ENCODE peak calls at places on chromosomes 3 and 15, in four cellular contexts. T is tibial nerve, X is IMR-90, U is cardiac muscle cell. C is an unnamed sample.

GRCh38 chr15:39397883-39398282 is 183.0 kb upstream of the THBS1 start:
- DNase-seq in T (no peak), X (no peak), U (no peak), C (no peak)

GRCh38 chr3:4681301-4681700 is 188.2 kb downstream of the ITPR1 start:
- DNase-seq in T (no peak), X (no peak), U (no peak), C (no peak)

GRCh38 chr15:77659350-77660321 is 26.9 kb upstream of the LINGO1 start:
- DNase-seq in T (no peak), X (peak; percentile 25), U (peak; percentile 81), C (no peak)

GRCh38 chr15:32844118-32844711 is 126.4 kb downstream of the GREM1 start:
- DNase-seq in T (no peak), X (peak; percentile 70), U (peak; percentile 28), C (no peak)

GRCh38 chr15:29736012-29736744 is 86.1 kb downstream of the TJP1 start:
- DNase-seq in T (no peak), X (no peak), U (no peak), C (no peak)

GRCh38 chr15:73633991-73634495 is 854 bp upstream of the NPTN start:
- DNase-seq in T (no peak), X (peak; percentile 96), U (no peak), C (no peak)

GRCh38 chr3:146818866-146819265 is 213.7 kb upstream of the PLSCR5 start:
- DNase-seq in T (no peak), X (no peak), U (no peak), C (no peak)

GRCh38 chr15:66066439-66066838 is 187.1 kb downstream of the MEGF11 start:
- DNase-seq in T (no peak), X (no peak), U (no peak), C (no peak)

GRCh38 chr15:49814709-49815108 is 193.9 kb downstream of the DTWD1 start:
- DNase-seq in T (no peak), X (no peak), U (no peak), C (no peak)

GRCh38 chr3:132535575-132536441 is 61.3 kb upstream of the ACKR4 start:
- DNase-seq in T (peak; percentile 82), X (peak; percentile 90), U (peak; percentile 73), C (peak; percentile 1)

GRCh38 chr3:4834403-4834866 is 144.8 kb upstream of the BHLHE40 start:
- DNase-seq in T (no peak), X (peak; percentile 17), U (no peak), C (peak; percentile 61)

GRCh38 chr15:25052191-25052999 is 97.6 kb downstream of the SNRPN start:
- DNase-seq in T (no peak), X (no peak), U (no peak), C (no peak)
- H3K9me3 ChIP-seq in T (peaks cover 95% of the 10 kb centered on the region), X (peaks cover 91% of the 10 kb centered on the region), U (peaks cover 10% of the 10 kb centered on the region), C (peaks cover 86% of the 10 kb centered on the region)

DNA sequence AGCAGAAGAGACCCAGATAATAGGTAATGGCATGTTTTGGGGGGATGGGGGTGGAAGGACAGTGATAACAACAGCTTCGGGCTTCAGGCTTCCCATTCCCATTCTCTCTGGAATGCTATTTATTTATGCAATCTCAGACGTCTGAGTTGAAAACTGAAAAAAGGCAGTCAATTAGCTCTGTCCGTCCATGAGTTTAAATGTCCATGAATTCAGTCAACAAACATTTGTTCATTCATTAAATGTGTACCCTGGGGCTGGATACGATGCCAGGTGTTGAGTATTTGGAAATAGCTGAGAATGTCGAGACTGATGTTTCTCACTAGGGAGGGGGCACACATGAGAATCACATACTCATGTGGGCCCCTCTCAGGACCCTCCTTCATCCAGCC is 42.4 kb downstream of the AMOTL2 start:
- DNase-seq in T (no peak), X (no peak), U (no peak), C (no peak)
- H3K4me1 ChIP-seq in T (no peaks in the 10 kb centered on the region), X (peaks cover 59% of the 10 kb centered on the region), U (peaks cover 15% of the 10 kb centered on the region), C (no peaks in the 10 kb centered on the region)

GRCh38 chr15:72174551-72175165 is 22.9 kb downstream of the GRAMD2A start:
- DNase-seq in T (no peak), X (no peak), U (no peak), C (no peak)

GRCh38 chr15:72173864-72174550 is 23.6 kb downstream of the GRAMD2A start:
- DNase-seq in T (no peak), X (no peak), U (no peak), C (no peak)

GRCh38 chr15:72176743-72177142 is 20.8 kb downstream of the GRAMD2A start:
- DNase-seq in T (no peak), X (no peak), U (no peak), C (no peak)

GRCh38 chr15:72176155-72176554 is 21.4 kb downstream of the GRAMD2A start:
- DNase-seq in T (no peak), X (no peak), U (no peak), C (no peak)

GRCh38 chr15:72175186-72176044 is 22.2 kb downstream of the GRAMD2A start:
- DNase-seq in T (no peak), X (no peak), U (no peak), C (no peak)
- H3K27me3 ChIP-seq in T (no peaks in the 10 kb centered on the region), X (peaks cover 47% of the 10 kb centered on the region), U (no peaks in the 10 kb centered on the region), C (no peaks in the 10 kb centered on the region)

GRCh38 chr3:159721324-159721723 is 267.3 kb upstream of the IL12A start:
- DNase-seq in T (no peak), X (peak; percentile 50), U (no peak), C (no peak)
- H3K9me3 ChIP-seq in T (no peaks in the 10 kb centered on the region), X (no peaks in the 10 kb centered on the region), U (no peaks in the 10 kb centered on the region), C (no peaks in the 10 kb centered on the region)

DNA sequence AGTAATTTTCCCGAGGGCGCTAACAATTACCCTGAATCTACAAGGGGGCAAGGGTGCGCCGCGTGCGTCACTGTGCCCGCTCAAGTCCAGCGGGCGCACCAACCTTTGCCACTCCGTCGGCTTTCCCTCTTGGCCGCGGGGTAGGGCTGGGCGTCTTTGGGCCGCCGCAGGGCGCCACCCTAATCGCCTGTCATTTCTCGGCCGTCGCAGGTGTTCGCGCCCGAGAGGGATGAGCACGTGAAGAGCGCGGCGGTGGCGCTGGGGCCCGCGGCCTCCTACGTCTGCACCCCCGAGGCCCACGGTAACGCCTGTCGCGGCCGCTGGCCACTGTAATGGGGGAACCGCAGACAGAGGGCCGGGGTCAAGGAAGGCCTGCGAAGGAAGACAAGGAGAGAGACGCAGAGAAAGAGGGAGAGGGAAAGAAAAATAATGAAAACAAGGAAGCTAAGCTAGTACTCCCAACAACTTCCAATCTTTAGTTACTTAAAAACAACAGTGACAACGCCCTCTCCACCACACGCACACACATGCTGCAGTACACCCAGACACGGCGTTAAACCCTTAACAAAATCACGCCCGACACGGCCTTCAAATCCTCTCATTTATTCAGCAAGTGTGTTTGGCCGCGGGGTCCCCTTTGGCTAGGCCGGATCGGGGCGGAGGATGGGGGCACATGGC is 3.8 kb downstream of the SKOR1 start:
- DNase-seq in T (no peak), X (no peak), U (no peak), C (no peak)
- H3K4me1 ChIP-seq in T (no peaks in the 10 kb centered on the region), X (peaks cover 3% of the 10 kb centered on the region), U (peaks cover 16% of the 10 kb centered on the region), C (peaks cover 67% of the 10 kb centered on the region)

DNA sequence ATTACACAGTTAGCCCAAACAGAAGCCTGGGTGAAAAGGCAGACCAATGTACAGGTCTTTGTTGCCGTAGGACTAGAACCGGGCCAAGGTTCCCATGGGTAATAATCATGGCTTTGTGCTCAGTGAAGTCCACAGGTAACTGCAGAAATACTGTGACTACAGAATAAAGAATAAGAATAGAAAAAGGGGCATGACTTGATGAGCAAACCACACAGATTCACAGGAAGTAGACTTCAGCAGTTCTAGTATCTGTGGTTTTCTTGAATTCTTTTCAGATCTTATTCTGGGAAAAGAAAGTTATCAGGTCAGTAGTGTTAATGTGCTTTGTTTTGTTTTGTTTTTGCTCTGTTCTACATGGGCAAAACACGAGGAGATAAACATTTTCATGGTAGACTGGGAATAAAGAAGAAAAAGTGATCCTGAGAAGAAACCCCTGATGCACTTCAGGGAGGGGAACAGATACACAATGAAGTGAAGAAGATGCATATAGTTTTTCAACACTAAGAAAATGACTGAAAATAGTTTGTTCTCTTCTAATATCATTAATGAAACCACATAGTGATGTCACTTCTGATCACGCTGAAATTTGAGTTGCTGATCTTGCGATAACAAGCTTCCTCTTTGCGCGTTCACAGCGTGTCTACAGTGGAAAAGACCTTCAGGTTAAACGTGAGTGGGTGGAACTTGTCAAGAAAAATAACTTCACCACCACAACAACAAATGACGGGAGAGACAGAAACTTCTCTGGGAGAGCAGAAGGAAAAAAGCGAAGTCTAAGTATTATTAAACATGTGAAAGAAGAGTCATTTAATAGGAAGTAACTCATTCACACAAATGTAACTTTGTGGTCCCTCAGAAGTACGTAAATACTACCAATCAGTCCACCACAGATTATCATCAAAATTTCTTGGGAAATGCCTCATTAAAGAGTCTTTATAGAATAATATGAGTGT is 315.8 kb upstream of the SATB1 start:
- DNase-seq in T (peak; percentile 13), X (no peak), U (no peak), C (peak; percentile 62)
- H3K27me3 ChIP-seq in T (no peaks in the 10 kb centered on the region), X (no peaks in the 10 kb centered on the region), U (no peaks in the 10 kb centered on the region), C (no peaks in the 10 kb centered on the region)

GRCh38 chr3:43013743-43014155 is 34.6 kb downstream of the GASK1A start:
- DNase-seq in T (no peak), X (no peak), U (no peak), C (no peak)

GRCh38 chr3:43014216-43014615 is 35.1 kb downstream of the GASK1A start:
- DNase-seq in T (no peak), X (no peak), U (no peak), C (no peak)

GRCh38 chr3:43015572-43016512 is 36.7 kb downstream of the GASK1A start:
- DNase-seq in T (no peak), X (no peak), U (no peak), C (no peak)

GRCh38 chr3:43016513-43016865 is 37.4 kb downstream of the GASK1A start:
- DNase-seq in T (no peak), X (no peak), U (no peak), C (no peak)

GRCh38 chr3:43014990-43015389 is 35.9 kb downstream of the GASK1A start:
- DNase-seq in T (no peak), X (no peak), U (no peak), C (no peak)
- H3K9me3 ChIP-seq in T (no peaks in the 10 kb centered on the region), X (peaks cover 5% of the 10 kb centered on the region), U (no peaks in the 10 kb centered on the region), C (peaks cover 44% of the 10 kb centered on the region)

GRCh38 chr3:13268961-13269391 is 151.1 kb downstream of the NUP210 start:
- DNase-seq in T (no peak), X (no peak), U (peak; percentile 54), C (no peak)
- H3K4me1 ChIP-seq in T (no peaks in the 10 kb centered on the region), X (no peaks in the 10 kb centered on the region), U (peaks cover 9% of the 10 kb centered on the region), C (no peaks in the 10 kb centered on the region)

GRCh38 chr15:76178321-76178720 is 118.5 kb downstream of the TMEM266 start:
- DNase-seq in T (no peak), X (no peak), U (no peak), C (no peak)

GRCh38 chr15:76177491-76178040 is 117.8 kb downstream of the TMEM266 start:
- DNase-seq in T (no peak), X (peak; percentile 17), U (no peak), C (no peak)

GRCh38 chr15:76176059-76176458 is 116.3 kb downstream of the TMEM266 start:
- DNase-seq in T (no peak), X (no peak), U (no peak), C (no peak)

GRCh38 chr15:76175442-76175841 is 115.7 kb downstream of the TMEM266 start:
- DNase-seq in T (no peak), X (no peak), U (no peak), C (no peak)

DNA sequence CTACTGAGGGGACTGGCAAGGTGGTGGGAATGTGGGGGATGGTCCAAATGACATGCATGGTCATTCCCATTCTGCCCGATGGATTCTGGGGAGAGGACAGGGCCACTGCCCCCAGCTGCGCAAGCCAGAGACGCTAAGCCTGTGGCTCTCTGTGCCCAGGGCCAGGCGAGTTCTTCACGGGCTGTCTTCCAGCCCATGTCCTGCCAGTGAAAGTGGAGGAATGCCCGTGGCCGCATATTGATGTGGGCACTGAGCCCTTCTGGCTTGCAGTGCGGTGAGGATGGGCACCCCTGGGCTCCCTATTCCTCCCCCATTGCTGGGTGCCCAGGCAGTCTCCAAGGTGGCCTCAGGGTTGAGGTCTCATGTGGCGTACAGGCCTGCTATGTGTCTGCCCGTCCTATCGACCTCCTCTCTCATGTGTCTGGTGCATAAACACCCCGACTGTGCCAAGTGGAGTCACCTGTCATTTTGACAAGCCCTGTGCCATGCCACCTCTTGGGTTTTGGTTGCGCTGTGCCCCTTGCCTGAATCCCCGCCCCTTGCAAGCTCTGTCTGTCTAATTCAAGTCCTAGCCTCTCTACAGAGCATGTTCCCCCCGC is 116.8 kb downstream of the TMEM266 start:
- DNase-seq in T (no peak), X (no peak), U (no peak), C (no peak)
- H3K27me3 ChIP-seq in T (peaks cover 18% of the 10 kb centered on the region), X (no peaks in the 10 kb centered on the region), U (no peaks in the 10 kb centered on the region), C (peaks cover 3% of the 10 kb centered on the region)